ENCODE peak calls at places on chromosomes 2 and 18, in ten cellular contexts. K is Peyer's patch, P is esophagus squamous epithelium, Y is IMR-90, Q is H54, X is adrenal gland, N is transverse colon, R is GM12892, T is ovary, A is erythroblast. I is an unnamed sample.

GRCh38 chr18:79093986-79094385 is 24.8 kb downstream of the ATP9B start:
- DNase-seq in A (no peak), N (no peak), R (no peak), Y (no peak), P (no peak), K (no peak), Q (no peak), T (no peak), X (no peak), I (no peak)

GRCh38 chr18:68735498-68736343 is 20.8 kb upstream of the TMX3 start:
- DNase-seq in N (no peak), A (peak; percentile 33), K (no peak), T (no peak), P (no peak), Y (peak; percentile 74), R (no peak), Q (no peak), X (peak; percentile 9), I (no peak)

GRCh38 chr2:144325086-144325485 is 194.8 kb downstream of the ZEB2 start:
- DNase-seq in P (no peak), R (peak; percentile 8), X (no peak), Q (no peak), K (no peak), A (no peak), Y (no peak), N (no peak), T (no peak), I (no peak)

GRCh38 chr2:188291617-188292445 is at the start of gene GULP1:
- DNase-seq in X (peak; percentile 82), T (peak; percentile 79), N (peak; percentile 76), A (peak; percentile 58), P (no peak), Y (peak; percentile 75), R (no peak), K (peak; percentile 86), Q (peak; percentile 31), I (peak; percentile 90)

GRCh38 chr2:137689549-137689948 is 274.7 kb upstream of the HNMT start:
- DNase-seq in R (no peak), Q (no peak), T (no peak), X (no peak), P (no peak), N (no peak), A (no peak), Y (no peak), K (no peak), I (no peak)

GRCh38 chr2:229340086-229340760 is 69.1 kb upstream of the PID1 start:
- DNase-seq in A (no peak), T (no peak), R (no peak), N (no peak), X (no peak), Q (peak; percentile 21), K (no peak), Y (peak; percentile 15), P (no peak), I (no peak)

GRCh38 chr2:180442860-180443644 is 436.0 kb upstream of the CWC22 start:
- DNase-seq in T (no peak), Q (no peak), R (no peak), P (no peak), N (no peak), Y (no peak), K (no peak), X (no peak), A (no peak), I (no peak)

GRCh38 chr2:39728941-39729351 is 50.1 kb downstream of the THUMPD2 start:
- DNase-seq in T (no peak), A (peak; percentile 43), R (no peak), K (no peak), N (peak; percentile 18), X (peak; percentile 48), Q (peak; percentile 27), Y (peak; percentile 35), P (no peak), I (no peak)

DNA sequence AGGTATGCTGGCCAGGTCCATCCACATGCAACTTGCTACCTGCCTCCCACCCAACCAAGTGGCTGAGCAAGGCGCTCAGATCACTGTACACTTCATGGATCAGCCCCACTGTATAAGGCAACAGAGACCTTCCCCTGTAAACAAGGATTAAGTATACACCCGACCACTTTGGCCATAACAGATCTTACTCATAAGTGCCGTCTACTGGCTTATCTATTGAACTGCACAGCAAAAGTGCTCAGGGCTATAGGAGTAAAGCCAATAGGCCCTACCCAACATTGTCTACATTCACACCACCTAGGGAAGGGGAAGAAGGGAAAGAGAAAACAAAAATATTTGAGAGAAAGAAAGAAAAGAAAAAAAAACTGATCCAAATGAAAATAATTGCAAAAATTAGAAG is 663.9 kb upstream of the LRRTM1 start:
- DNase-seq in Q (no peak), N (no peak), R (no peak), X (no peak), Y (no peak), P (no peak), K (no peak), A (no peak), T (no peak), I (no peak)
- TF ChIP-seq POLR2A in Q (no peak), N (no peak), R (no peak), X (no peak), Y (no peak), P (no peak), K (no peak), A (no peak), T (no peak), I (no peak)

GRCh38 chr2:174597347-174598047 is at the start of gene WIPF1:
- DNase-seq in K (no peak), Q (peak; percentile 14), T (no peak), P (peak; percentile 6), R (peak; percentile 29), A (peak; percentile 13), Y (peak; percentile 86), N (peak; percentile 60), X (peak; percentile 64), I (no peak)
- TF ChIP-seq POLR2A in K (peak; percentile 77), Q (no peak), T (no peak), P (peak; percentile 83), R (peak; percentile 90), A (peak; percentile 45), Y (no peak), N (peak; percentile 81), X (peak; percentile 30), I (peak; percentile 41)

GRCh38 chr18:45058076-45058475 is 377.4 kb downstream of the SETBP1 start:
- DNase-seq in P (no peak), Y (no peak), Q (no peak), R (no peak), X (no peak), K (no peak), T (no peak), N (no peak), A (no peak), I (no peak)

GRCh38 chr18:45060102-45060501 is 379.4 kb downstream of the SETBP1 start:
- DNase-seq in T (no peak), K (no peak), N (no peak), Q (no peak), A (no peak), P (no peak), X (no peak), Y (no peak), R (no peak), I (no peak)

GRCh38 chr18:45054595-45054994 is 373.9 kb downstream of the SETBP1 start:
- DNase-seq in Q (no peak), K (no peak), N (peak; percentile 18), Y (no peak), A (no peak), X (no peak), R (no peak), T (no peak), P (no peak), I (no peak)

GRCh38 chr18:45059695-45060094 is 379.0 kb downstream of the SETBP1 start:
- DNase-seq in Q (peak; percentile 4), K (no peak), Y (peak; percentile 88), P (no peak), N (no peak), R (no peak), X (no peak), T (no peak), A (no peak), I (no peak)

DNA sequence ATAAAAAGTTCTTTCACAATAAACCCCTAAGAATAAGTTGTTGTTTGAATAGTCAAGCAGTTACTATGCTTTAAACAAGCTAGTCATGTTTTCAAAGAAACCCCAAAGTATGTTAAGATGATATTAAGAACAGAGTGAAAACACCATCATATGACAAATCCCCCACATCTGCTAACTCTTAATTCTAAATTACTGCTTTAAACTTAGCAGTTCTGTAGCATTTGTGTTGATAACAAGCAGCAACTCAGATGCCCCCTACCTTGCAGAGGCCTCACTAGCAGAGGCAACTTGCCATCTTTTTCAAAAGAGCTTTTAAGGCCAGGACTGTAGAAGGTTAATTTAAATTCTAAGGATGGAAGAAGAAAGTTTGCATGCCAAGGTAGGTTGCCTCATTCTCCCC is 376.2 kb downstream of the SETBP1 start:
- DNase-seq in Y (peak; percentile 33), A (no peak), X (no peak), R (no peak), P (no peak), K (no peak), N (no peak), T (no peak), Q (no peak), I (no peak)
- TF ChIP-seq POLR2A in Y (no peak), A (no peak), X (no peak), R (no peak), P (no peak), K (no peak), N (no peak), T (no peak), Q (no peak), I (no peak)

GRCh38 chr18:11050966-11051365 is 98.4 kb downstream of the PIEZO2 start:
- DNase-seq in X (no peak), Y (no peak), T (no peak), K (no peak), Q (no peak), N (no peak), P (no peak), A (no peak), R (no peak), I (no peak)

GRCh38 chr18:11052800-11053199 is 96.6 kb downstream of the PIEZO2 start:
- DNase-seq in Y (peak; percentile 81), Q (peak; percentile 23), N (no peak), R (no peak), K (no peak), P (no peak), A (no peak), T (no peak), X (no peak), I (no peak)

GRCh38 chr18:11047817-11048216 is 101.6 kb downstream of the PIEZO2 start:
- DNase-seq in A (no peak), X (no peak), Y (no peak), R (no peak), T (no peak), Q (no peak), K (no peak), N (no peak), P (no peak), I (no peak)

GRCh38 chr18:11053293-11053692 is 96.1 kb downstream of the PIEZO2 start:
- DNase-seq in N (no peak), R (no peak), Q (no peak), X (no peak), T (no peak), Y (no peak), P (no peak), K (no peak), A (no peak), I (no peak)

DNA sequence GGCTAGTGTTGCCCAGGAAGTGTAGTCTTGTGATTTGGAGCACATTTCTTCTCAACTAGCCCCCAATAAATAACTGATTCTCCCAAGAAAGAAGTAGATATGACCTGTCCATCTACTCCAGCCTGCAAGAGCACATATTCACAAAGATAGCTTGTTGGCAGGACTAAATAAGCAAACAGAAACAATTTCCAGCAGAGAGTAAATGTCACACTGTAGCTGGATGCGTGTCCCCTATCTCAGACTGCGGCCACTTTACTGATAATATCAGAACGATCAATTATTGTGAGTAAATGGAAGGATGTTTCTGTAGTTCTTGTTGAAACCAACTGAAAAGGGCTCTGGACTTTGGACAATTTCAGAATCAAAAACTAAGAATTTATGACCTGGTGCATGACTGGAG is 97.9 kb downstream of the PIEZO2 start:
- DNase-seq in X (no peak), R (no peak), N (no peak), K (no peak), P (no peak), Q (no peak), T (no peak), A (no peak), Y (no peak), I (no peak)
- TF ChIP-seq POLR2A in X (no peak), R (no peak), N (no peak), K (no peak), P (no peak), Q (no peak), T (no peak), A (no peak), Y (no peak), I (no peak)